ENCODE peak calls at places on chromosome 15, in eight cellular contexts. One of them, this sample, is unnamed.

GRCh38 chr15:89367485-89368451 is 33.1 kb upstream of the POLG start:
- DNase-seq in ascending aorta: no peak
- DNase-seq in occipital lobe: peak
- DNase-seq in Daoy: peak
- DNase-seq in glutamatergic neuron: peak
- DNase-seq in activated T-helper 1 cell treated with anti-CD3 and anti-CD28 coated beads, Interleukin-12 subunit alpha, Interleukin-12 subunit beta, Interleukin-2, Interleukin-4 antibody, amounts not matched to agents 30 ng/mL and 10 ng/mL and 1 ng/mL, durations not matched to agents 14 hours and 24 hours and 36 hours: no peak
- DNase-seq in A172: no peak
- DNase-seq in H4: no peak
- DNase-seq in this sample: no peak

GRCh38 chr15:66932634-66933024 is 132.8 kb upstream of the SMAD3 start:
- DNase-seq in ascending aorta: peak
- DNase-seq in occipital lobe: no peak
- DNase-seq in Daoy: no peak
- DNase-seq in glutamatergic neuron: no peak
- DNase-seq in activated T-helper 1 cell treated with anti-CD3 and anti-CD28 coated beads, Interleukin-12 subunit alpha, Interleukin-12 subunit beta, Interleukin-2, Interleukin-4 antibody, amounts not matched to agents 30 ng/mL and 10 ng/mL and 1 ng/mL, durations not matched to agents 14 hours and 24 hours and 36 hours: no peak
- DNase-seq in A172: no peak
- DNase-seq in H4: no peak
- DNase-seq in this sample: no peak

GRCh38 chr15:73026496-73027054 is 25.7 kb upstream of the NEO1 start:
- DNase-seq in ascending aorta: no peak
- DNase-seq in occipital lobe: no peak
- DNase-seq in Daoy: no peak
- DNase-seq in glutamatergic neuron: no peak
- DNase-seq in activated T-helper 1 cell treated with anti-CD3 and anti-CD28 coated beads, Interleukin-12 subunit alpha, Interleukin-12 subunit beta, Interleukin-2, Interleukin-4 antibody, amounts not matched to agents 30 ng/mL and 10 ng/mL and 1 ng/mL, durations not matched to agents 14 hours and 24 hours and 36 hours: no peak
- DNase-seq in A172: no peak
- DNase-seq in H4: no peak
- DNase-seq in this sample: no peak

GRCh38 chr15:98395974-98396627 is 252.2 kb upstream of the IGF1R start:
- DNase-seq in ascending aorta: no peak
- DNase-seq in occipital lobe: no peak
- DNase-seq in Daoy: no peak
- DNase-seq in glutamatergic neuron: no peak
- DNase-seq in activated T-helper 1 cell treated with anti-CD3 and anti-CD28 coated beads, Interleukin-12 subunit alpha, Interleukin-12 subunit beta, Interleukin-2, Interleukin-4 antibody, amounts not matched to agents 30 ng/mL and 10 ng/mL and 1 ng/mL, durations not matched to agents 14 hours and 24 hours and 36 hours: no peak
- DNase-seq in A172: no peak
- DNase-seq in H4: no peak
- DNase-seq in this sample: no peak

GRCh38 chr15:80456517-80457497 is 52.6 kb downstream of the ARNT2 start:
- DNase-seq in ascending aorta: no peak
- DNase-seq in occipital lobe: no peak
- DNase-seq in Daoy: no peak
- DNase-seq in glutamatergic neuron: no peak
- DNase-seq in activated T-helper 1 cell treated with anti-CD3 and anti-CD28 coated beads, Interleukin-12 subunit alpha, Interleukin-12 subunit beta, Interleukin-2, Interleukin-4 antibody, amounts not matched to agents 30 ng/mL and 10 ng/mL and 1 ng/mL, durations not matched to agents 14 hours and 24 hours and 36 hours: no peak
- DNase-seq in A172: no peak
- DNase-seq in H4: no peak
- DNase-seq in this sample: no peak

GRCh38 chr15:85500060-85500708 is 119.8 kb downstream of the AKAP13 start:
- DNase-seq in ascending aorta: no peak
- DNase-seq in occipital lobe: no peak
- DNase-seq in Daoy: no peak
- DNase-seq in glutamatergic neuron: no peak
- DNase-seq in activated T-helper 1 cell treated with anti-CD3 and anti-CD28 coated beads, Interleukin-12 subunit alpha, Interleukin-12 subunit beta, Interleukin-2, Interleukin-4 antibody, amounts not matched to agents 30 ng/mL and 10 ng/mL and 1 ng/mL, durations not matched to agents 14 hours and 24 hours and 36 hours: no peak
- DNase-seq in A172: no peak
- DNase-seq in H4: no peak
- DNase-seq in this sample: no peak

GRCh38 chr15:78317145-78317836 is 17.9 kb upstream of the SKIC8 start:
- DNase-seq in ascending aorta: no peak
- DNase-seq in occipital lobe: no peak
- DNase-seq in Daoy: no peak
- DNase-seq in glutamatergic neuron: no peak
- DNase-seq in activated T-helper 1 cell treated with anti-CD3 and anti-CD28 coated beads, Interleukin-12 subunit alpha, Interleukin-12 subunit beta, Interleukin-2, Interleukin-4 antibody, amounts not matched to agents 30 ng/mL and 10 ng/mL and 1 ng/mL, durations not matched to agents 14 hours and 24 hours and 36 hours: no peak
- DNase-seq in A172: no peak
- DNase-seq in H4: peak
- DNase-seq in this sample: no peak

GRCh38 chr15:44045217-44045616 is 149.9 kb downstream of the FRMD5 start:
- DNase-seq in ascending aorta: no peak
- DNase-seq in occipital lobe: no peak
- DNase-seq in Daoy: no peak
- DNase-seq in glutamatergic neuron: no peak
- DNase-seq in activated T-helper 1 cell treated with anti-CD3 and anti-CD28 coated beads, Interleukin-12 subunit alpha, Interleukin-12 subunit beta, Interleukin-2, Interleukin-4 antibody, amounts not matched to agents 30 ng/mL and 10 ng/mL and 1 ng/mL, durations not matched to agents 14 hours and 24 hours and 36 hours: no peak
- DNase-seq in A172: no peak
- DNase-seq in H4: no peak
- DNase-seq in this sample: no peak

GRCh38 chr15:51619331-51620033 is 3.1 kb downstream of the DMXL2 start:
- DNase-seq in ascending aorta: no peak
- DNase-seq in occipital lobe: peak
- DNase-seq in Daoy: no peak
- DNase-seq in glutamatergic neuron: no peak
- DNase-seq in activated T-helper 1 cell treated with anti-CD3 and anti-CD28 coated beads, Interleukin-12 subunit alpha, Interleukin-12 subunit beta, Interleukin-2, Interleukin-4 antibody, amounts not matched to agents 30 ng/mL and 10 ng/mL and 1 ng/mL, durations not matched to agents 14 hours and 24 hours and 36 hours: no peak
- DNase-seq in A172: no peak
- DNase-seq in H4: no peak
- DNase-seq in this sample: no peak

GRCh38 chr15:63554337-63554927 is 42.8 kb upstream of the FBXL22 start:
- DNase-seq in ascending aorta: no peak
- DNase-seq in occipital lobe: no peak
- DNase-seq in Daoy: no peak
- DNase-seq in glutamatergic neuron: no peak
- DNase-seq in activated T-helper 1 cell treated with anti-CD3 and anti-CD28 coated beads, Interleukin-12 subunit alpha, Interleukin-12 subunit beta, Interleukin-2, Interleukin-4 antibody, amounts not matched to agents 30 ng/mL and 10 ng/mL and 1 ng/mL, durations not matched to agents 14 hours and 24 hours and 36 hours: no peak
- DNase-seq in A172: no peak
- DNase-seq in H4: no peak
- DNase-seq in this sample: no peak

GRCh38 chr15:55789066-55789660 is 46.2 kb upstream of the PRTG start:
- DNase-seq in ascending aorta: no peak
- DNase-seq in occipital lobe: no peak
- DNase-seq in Daoy: no peak
- DNase-seq in glutamatergic neuron: peak
- DNase-seq in activated T-helper 1 cell treated with anti-CD3 and anti-CD28 coated beads, Interleukin-12 subunit alpha, Interleukin-12 subunit beta, Interleukin-2, Interleukin-4 antibody, amounts not matched to agents 30 ng/mL and 10 ng/mL and 1 ng/mL, durations not matched to agents 14 hours and 24 hours and 36 hours: peak
- DNase-seq in A172: no peak
- DNase-seq in H4: no peak
- DNase-seq in this sample: no peak

GRCh38 chr15:60095711-60096110 is 91.6 kb downstream of the FOXB1 start:
- DNase-seq in ascending aorta: no peak
- DNase-seq in occipital lobe: no peak
- DNase-seq in Daoy: no peak
- DNase-seq in glutamatergic neuron: no peak
- DNase-seq in activated T-helper 1 cell treated with anti-CD3 and anti-CD28 coated beads, Interleukin-12 subunit alpha, Interleukin-12 subunit beta, Interleukin-2, Interleukin-4 antibody, amounts not matched to agents 30 ng/mL and 10 ng/mL and 1 ng/mL, durations not matched to agents 14 hours and 24 hours and 36 hours: no peak
- DNase-seq in A172: no peak
- DNase-seq in H4: no peak
- DNase-seq in this sample: no peak

GRCh38 chr15:28975766-28976179 is 90.0 kb downstream of the APBA2 start:
- DNase-seq in ascending aorta: no peak
- DNase-seq in occipital lobe: no peak
- DNase-seq in Daoy: peak
- DNase-seq in glutamatergic neuron: peak
- DNase-seq in activated T-helper 1 cell treated with anti-CD3 and anti-CD28 coated beads, Interleukin-12 subunit alpha, Interleukin-12 subunit beta, Interleukin-2, Interleukin-4 antibody, amounts not matched to agents 30 ng/mL and 10 ng/mL and 1 ng/mL, durations not matched to agents 14 hours and 24 hours and 36 hours: peak
- DNase-seq in A172: peak
- DNase-seq in H4: peak
- DNase-seq in this sample: no peak

GRCh38 chr15:67840747-67841634 is 1.1 kb upstream of the RNU6-1 start:
- DNase-seq in ascending aorta: no peak
- DNase-seq in occipital lobe: peak
- DNase-seq in Daoy: peak
- DNase-seq in glutamatergic neuron: no peak
- DNase-seq in activated T-helper 1 cell treated with anti-CD3 and anti-CD28 coated beads, Interleukin-12 subunit alpha, Interleukin-12 subunit beta, Interleukin-2, Interleukin-4 antibody, amounts not matched to agents 30 ng/mL and 10 ng/mL and 1 ng/mL, durations not matched to agents 14 hours and 24 hours and 36 hours: no peak
- DNase-seq in A172: peak
- DNase-seq in H4: peak
- DNase-seq in this sample: peak

GRCh38 chr15:99719096-99719541 is 14.1 kb downstream of the LYSMD4 start:
- DNase-seq in ascending aorta: no peak
- DNase-seq in occipital lobe: no peak
- DNase-seq in Daoy: peak
- DNase-seq in glutamatergic neuron: no peak
- DNase-seq in activated T-helper 1 cell treated with anti-CD3 and anti-CD28 coated beads, Interleukin-12 subunit alpha, Interleukin-12 subunit beta, Interleukin-2, Interleukin-4 antibody, amounts not matched to agents 30 ng/mL and 10 ng/mL and 1 ng/mL, durations not matched to agents 14 hours and 24 hours and 36 hours: no peak
- DNase-seq in A172: peak
- DNase-seq in H4: peak
- DNase-seq in this sample: no peak

GRCh38 chr15:39195988-39196486 is 384.8 kb upstream of the THBS1 start:
- DNase-seq in ascending aorta: no peak
- DNase-seq in occipital lobe: no peak
- DNase-seq in Daoy: peak
- DNase-seq in glutamatergic neuron: no peak
- DNase-seq in activated T-helper 1 cell treated with anti-CD3 and anti-CD28 coated beads, Interleukin-12 subunit alpha, Interleukin-12 subunit beta, Interleukin-2, Interleukin-4 antibody, amounts not matched to agents 30 ng/mL and 10 ng/mL and 1 ng/mL, durations not matched to agents 14 hours and 24 hours and 36 hours: no peak
- DNase-seq in A172: peak
- DNase-seq in H4: peak
- DNase-seq in this sample: no peak

GRCh38 chr15:39593071-39594055 is 12.5 kb downstream of the THBS1 start:
- DNase-seq in ascending aorta: no peak
- DNase-seq in occipital lobe: no peak
- DNase-seq in Daoy: peak
- DNase-seq in glutamatergic neuron: no peak
- DNase-seq in activated T-helper 1 cell treated with anti-CD3 and anti-CD28 coated beads, Interleukin-12 subunit alpha, Interleukin-12 subunit beta, Interleukin-2, Interleukin-4 antibody, amounts not matched to agents 30 ng/mL and 10 ng/mL and 1 ng/mL, durations not matched to agents 14 hours and 24 hours and 36 hours: no peak
- DNase-seq in A172: no peak
- DNase-seq in H4: no peak
- DNase-seq in this sample: no peak

GRCh38 chr15:91908401-91908800 is 54.9 kb downstream of the SLCO3A1 start:
- DNase-seq in ascending aorta: peak
- DNase-seq in occipital lobe: no peak
- DNase-seq in Daoy: peak
- DNase-seq in glutamatergic neuron: no peak
- DNase-seq in activated T-helper 1 cell treated with anti-CD3 and anti-CD28 coated beads, Interleukin-12 subunit alpha, Interleukin-12 subunit beta, Interleukin-2, Interleukin-4 antibody, amounts not matched to agents 30 ng/mL and 10 ng/mL and 1 ng/mL, durations not matched to agents 14 hours and 24 hours and 36 hours: no peak
- DNase-seq in A172: peak
- DNase-seq in H4: peak
- DNase-seq in this sample: no peak

GRCh38 chr15:100097342-100097899 is 244.4 kb downstream of the ADAMTS17 start:
- DNase-seq in ascending aorta: no peak
- DNase-seq in occipital lobe: no peak
- DNase-seq in Daoy: no peak
- DNase-seq in glutamatergic neuron: no peak
- DNase-seq in activated T-helper 1 cell treated with anti-CD3 and anti-CD28 coated beads, Interleukin-12 subunit alpha, Interleukin-12 subunit beta, Interleukin-2, Interleukin-4 antibody, amounts not matched to agents 30 ng/mL and 10 ng/mL and 1 ng/mL, durations not matched to agents 14 hours and 24 hours and 36 hours: no peak
- DNase-seq in A172: no peak
- DNase-seq in H4: no peak
- DNase-seq in this sample: no peak

GRCh38 chr15:45529613-45530012 is 7.1 kb upstream of the SLC30A4 start:
- DNase-seq in ascending aorta: no peak
- DNase-seq in occipital lobe: no peak
- DNase-seq in Daoy: no peak
- DNase-seq in glutamatergic neuron: no peak
- DNase-seq in activated T-helper 1 cell treated with anti-CD3 and anti-CD28 coated beads, Interleukin-12 subunit alpha, Interleukin-12 subunit beta, Interleukin-2, Interleukin-4 antibody, amounts not matched to agents 30 ng/mL and 10 ng/mL and 1 ng/mL, durations not matched to agents 14 hours and 24 hours and 36 hours: no peak
- DNase-seq in A172: no peak
- DNase-seq in H4: no peak
- DNase-seq in this sample: no peak

GRCh38 chr15:92383528-92384326 is 10.0 kb upstream of the ST8SIA2 start:
- DNase-seq in ascending aorta: no peak
- DNase-seq in occipital lobe: no peak
- DNase-seq in Daoy: no peak
- DNase-seq in glutamatergic neuron: peak
- DNase-seq in activated T-helper 1 cell treated with anti-CD3 and anti-CD28 coated beads, Interleukin-12 subunit alpha, Interleukin-12 subunit beta, Interleukin-2, Interleukin-4 antibody, amounts not matched to agents 30 ng/mL and 10 ng/mL and 1 ng/mL, durations not matched to agents 14 hours and 24 hours and 36 hours: no peak
- DNase-seq in A172: no peak
- DNase-seq in H4: no peak
- DNase-seq in this sample: no peak

GRCh38 chr15:77853910-77854309 is 221.2 kb upstream of the LINGO1 start:
- DNase-seq in ascending aorta: no peak
- DNase-seq in occipital lobe: no peak
- DNase-seq in Daoy: no peak
- DNase-seq in glutamatergic neuron: no peak
- DNase-seq in activated T-helper 1 cell treated with anti-CD3 and anti-CD28 coated beads, Interleukin-12 subunit alpha, Interleukin-12 subunit beta, Interleukin-2, Interleukin-4 antibody, amounts not matched to agents 30 ng/mL and 10 ng/mL and 1 ng/mL, durations not matched to agents 14 hours and 24 hours and 36 hours: no peak
- DNase-seq in A172: no peak
- DNase-seq in H4: no peak
- DNase-seq in this sample: no peak

GRCh38 chr15:40766194-40766830 is 2.4 kb downstream of the GCHFR start:
- DNase-seq in ascending aorta: no peak
- DNase-seq in occipital lobe: no peak
- DNase-seq in Daoy: peak
- DNase-seq in glutamatergic neuron: no peak
- DNase-seq in activated T-helper 1 cell treated with anti-CD3 and anti-CD28 coated beads, Interleukin-12 subunit alpha, Interleukin-12 subunit beta, Interleukin-2, Interleukin-4 antibody, amounts not matched to agents 30 ng/mL and 10 ng/mL and 1 ng/mL, durations not matched to agents 14 hours and 24 hours and 36 hours: no peak
- DNase-seq in A172: no peak
- DNase-seq in H4: no peak
- DNase-seq in this sample: no peak

GRCh38 chr15:39543651-39544050 is 37.2 kb upstream of the THBS1 start:
- DNase-seq in ascending aorta: no peak
- DNase-seq in occipital lobe: no peak
- DNase-seq in Daoy: no peak
- DNase-seq in glutamatergic neuron: no peak
- DNase-seq in activated T-helper 1 cell treated with anti-CD3 and anti-CD28 coated beads, Interleukin-12 subunit alpha, Interleukin-12 subunit beta, Interleukin-2, Interleukin-4 antibody, amounts not matched to agents 30 ng/mL and 10 ng/mL and 1 ng/mL, durations not matched to agents 14 hours and 24 hours and 36 hours: no peak
- DNase-seq in A172: no peak
- DNase-seq in H4: peak
- DNase-seq in this sample: no peak

GRCh38 chr15:68262514-68263356 is 14.8 kb upstream of the FEM1B start:
- DNase-seq in ascending aorta: no peak
- DNase-seq in occipital lobe: no peak
- DNase-seq in Daoy: no peak
- DNase-seq in glutamatergic neuron: no peak
- DNase-seq in activated T-helper 1 cell treated with anti-CD3 and anti-CD28 coated beads, Interleukin-12 subunit alpha, Interleukin-12 subunit beta, Interleukin-2, Interleukin-4 antibody, amounts not matched to agents 30 ng/mL and 10 ng/mL and 1 ng/mL, durations not matched to agents 14 hours and 24 hours and 36 hours: no peak
- DNase-seq in A172: no peak
- DNase-seq in H4: no peak
- DNase-seq in this sample: no peak

GRCh38 chr15:25510146-25510545 is 71.3 kb upstream of the UBE3A start:
- DNase-seq in ascending aorta: no peak
- DNase-seq in occipital lobe: no peak
- DNase-seq in Daoy: no peak
- DNase-seq in glutamatergic neuron: no peak
- DNase-seq in activated T-helper 1 cell treated with anti-CD3 and anti-CD28 coated beads, Interleukin-12 subunit alpha, Interleukin-12 subunit beta, Interleukin-2, Interleukin-4 antibody, amounts not matched to agents 30 ng/mL and 10 ng/mL and 1 ng/mL, durations not matched to agents 14 hours and 24 hours and 36 hours: no peak
- DNase-seq in A172: no peak
- DNase-seq in H4: no peak
- DNase-seq in this sample: no peak

This sample was measured in tibial artery.